ENCODE peak calls at places on chromosomes 1 and 21, in ten cellular contexts. One of them, this sample, is unnamed.

GRCh38 chr1:162861101-162861500 is at the start of gene CCDC190:
- DNase-seq in cardiac muscle cell: peak; percentile 59
- DNase-seq in neural progenitor cell: no peak
- DNase-seq in cardiac fibroblast: peak; percentile 64
- DNase-seq in PC-3: no peak
- DNase-seq in Caco-2: no peak
- DNase-seq in IMR-90: no peak
- DNase-seq in upper lobe of right lung: no peak
- DNase-seq in thoracic aorta: peak; percentile 29
- DNase-seq in AG09309: no peak
- DNase-seq in this sample: no peak

GRCh38 chr1:243596441-243597183 is 253.4 kb downstream of the AKT3 start:
- DNase-seq in cardiac muscle cell: no peak
- DNase-seq in neural progenitor cell: no peak
- DNase-seq in cardiac fibroblast: peak; percentile 86
- DNase-seq in PC-3: peak; percentile 94
- DNase-seq in Caco-2: no peak
- DNase-seq in IMR-90: peak; percentile 96
- DNase-seq in upper lobe of right lung: no peak
- DNase-seq in thoracic aorta: no peak
- DNase-seq in AG09309: peak; percentile 84
- DNase-seq in this sample: no peak

GRCh38 chr1:159172599-159173291 is 1.3 kb downstream of the CADM3 start:
- DNase-seq in cardiac muscle cell: no peak
- DNase-seq in neural progenitor cell: peak; percentile 69
- DNase-seq in cardiac fibroblast: peak; percentile 87
- DNase-seq in PC-3: no peak
- DNase-seq in Caco-2: no peak
- DNase-seq in IMR-90: no peak
- DNase-seq in upper lobe of right lung: no peak
- DNase-seq in thoracic aorta: no peak
- DNase-seq in AG09309: no peak
- DNase-seq in this sample: no peak

GRCh38 chr21:25572895-25573310 is 34.4 kb downstream of the MRPL39 start:
- DNase-seq in cardiac muscle cell: no peak
- DNase-seq in neural progenitor cell: no peak
- DNase-seq in cardiac fibroblast: peak; percentile 6
- DNase-seq in PC-3: peak; percentile 10
- DNase-seq in Caco-2: no peak
- DNase-seq in IMR-90: peak; percentile 59
- DNase-seq in upper lobe of right lung: no peak
- DNase-seq in thoracic aorta: no peak
- DNase-seq in AG09309: no peak
- DNase-seq in this sample: no peak

GRCh38 chr1:17834561-17835100 is 79.5 kb downstream of the ACTL8 start:
- DNase-seq in cardiac muscle cell: no peak
- DNase-seq in neural progenitor cell: no peak
- DNase-seq in cardiac fibroblast: no peak
- DNase-seq in PC-3: no peak
- DNase-seq in Caco-2: no peak
- DNase-seq in IMR-90: no peak
- DNase-seq in upper lobe of right lung: peak; percentile 43
- DNase-seq in thoracic aorta: no peak
- DNase-seq in AG09309: no peak
- DNase-seq in this sample: no peak

GRCh38 chr1:63074321-63074720 is 248.0 kb upstream of the FOXD3 start:
- DNase-seq in cardiac muscle cell: no peak
- DNase-seq in neural progenitor cell: no peak
- DNase-seq in cardiac fibroblast: no peak
- DNase-seq in PC-3: no peak
- DNase-seq in Caco-2: no peak
- DNase-seq in IMR-90: no peak
- DNase-seq in upper lobe of right lung: no peak
- DNase-seq in thoracic aorta: no peak
- DNase-seq in AG09309: no peak
- DNase-seq in this sample: no peak

GRCh38 chr1:42845866-42846256 is 552 bp upstream of the ZNF691 start:
- DNase-seq in cardiac muscle cell: no peak
- DNase-seq in neural progenitor cell: peak; percentile 44
- DNase-seq in cardiac fibroblast: no peak
- DNase-seq in PC-3: no peak
- DNase-seq in Caco-2: no peak
- DNase-seq in IMR-90: no peak
- DNase-seq in upper lobe of right lung: no peak
- DNase-seq in thoracic aorta: no peak
- DNase-seq in AG09309: no peak
- DNase-seq in this sample: no peak

GRCh38 chr1:175132456-175132855 is 60.1 kb downstream of the KIAA0040 start:
- DNase-seq in cardiac muscle cell: no peak
- DNase-seq in neural progenitor cell: no peak
- DNase-seq in cardiac fibroblast: peak; percentile 23
- DNase-seq in PC-3: peak; percentile 20
- DNase-seq in Caco-2: no peak
- DNase-seq in IMR-90: peak; percentile 39
- DNase-seq in upper lobe of right lung: no peak
- DNase-seq in thoracic aorta: no peak
- DNase-seq in AG09309: peak; percentile 23
- DNase-seq in this sample: no peak

DNA sequence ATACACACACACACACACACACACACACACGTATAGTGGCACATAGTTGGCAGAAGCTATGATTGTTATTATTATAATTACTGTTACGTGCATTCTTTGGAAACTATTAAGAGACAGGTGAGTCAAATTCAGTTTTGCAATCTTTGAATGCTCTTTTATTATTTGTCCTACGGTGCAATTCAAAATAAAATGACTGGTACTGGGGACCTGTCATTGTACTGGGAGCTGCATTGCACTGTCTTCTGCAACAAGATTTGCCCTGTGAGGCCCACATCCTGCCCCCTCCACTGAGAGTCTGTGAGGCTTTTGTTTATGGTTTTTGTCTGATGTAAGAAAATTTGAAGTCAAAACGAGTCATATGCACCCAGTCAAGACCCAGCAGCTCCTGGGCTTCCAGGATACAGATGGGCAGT is 1.9 kb downstream of the LY9 start:
- DNase-seq in cardiac muscle cell: no peak
- DNase-seq in neural progenitor cell: no peak
- DNase-seq in cardiac fibroblast: no peak
- DNase-seq in PC-3: peak; percentile 37
- DNase-seq in Caco-2: no peak
- DNase-seq in IMR-90: no peak
- DNase-seq in upper lobe of right lung: no peak
- DNase-seq in thoracic aorta: no peak
- DNase-seq in AG09309: no peak
- DNase-seq in this sample: no peak
- H3K4me3 ChIP-seq in cardiac muscle cell: no peak overlapping the region
- H3K4me3 ChIP-seq in neural progenitor cell: no peak overlapping the region
- H3K4me3 ChIP-seq in cardiac fibroblast: no peak overlapping the region
- H3K4me3 ChIP-seq in PC-3: no peak overlapping the region
- H3K4me3 ChIP-seq in Caco-2: no peak overlapping the region
- H3K4me3 ChIP-seq in IMR-90: no peak overlapping the region
- H3K4me3 ChIP-seq in upper lobe of right lung: no peak overlapping the region
- H3K4me3 ChIP-seq in thoracic aorta: no peak overlapping the region
- H3K4me3 ChIP-seq in AG09309: no peak overlapping the region
- H3K4me3 ChIP-seq in this sample: no peak overlapping the region

DNA sequence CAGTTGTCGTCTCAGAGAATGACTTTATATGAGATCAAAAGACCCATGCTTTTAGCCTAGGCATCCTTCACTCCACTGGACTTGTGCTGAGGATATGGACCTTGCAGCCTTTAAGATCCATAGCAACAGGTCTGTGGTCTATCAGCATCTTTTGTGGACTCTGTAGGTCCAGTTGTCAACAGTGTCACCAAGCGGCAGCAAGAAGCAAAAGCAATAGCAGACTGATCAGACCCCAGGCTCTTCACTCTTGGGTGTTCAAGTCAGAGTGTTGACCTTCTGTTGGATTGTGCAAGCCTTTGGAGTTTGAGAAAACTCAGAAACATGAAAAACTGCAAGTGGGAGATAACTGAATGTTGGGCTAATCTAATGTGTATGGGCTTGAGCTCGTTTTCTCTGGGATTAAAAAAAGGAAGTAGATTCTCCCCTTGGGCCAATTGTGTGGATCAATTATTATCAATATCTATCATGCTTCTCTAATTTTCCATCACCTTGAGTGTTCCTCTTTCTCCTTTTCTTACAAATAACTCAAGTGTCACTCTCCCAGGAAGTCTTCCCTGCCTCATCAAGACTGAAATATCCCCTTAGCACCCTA is 144.2 kb downstream of the LYPLAL1 start:
- DNase-seq in cardiac muscle cell: peak; percentile 70
- DNase-seq in neural progenitor cell: peak; percentile 62
- DNase-seq in cardiac fibroblast: peak; percentile 41
- DNase-seq in PC-3: peak; percentile 82
- DNase-seq in Caco-2: peak; percentile 16
- DNase-seq in IMR-90: no peak
- DNase-seq in upper lobe of right lung: no peak
- DNase-seq in thoracic aorta: no peak
- DNase-seq in AG09309: no peak
- DNase-seq in this sample: no peak
- TF ChIP-seq CTCF in cardiac muscle cell: peak; percentile 30
- TF ChIP-seq CTCF in neural progenitor cell: peak; percentile 67
- TF ChIP-seq CTCF in cardiac fibroblast: peak; percentile 28
- TF ChIP-seq CTCF in PC-3: peak; percentile 98
- TF ChIP-seq CTCF in Caco-2: no peak
- TF ChIP-seq CTCF in IMR-90: no peak
- TF ChIP-seq CTCF in upper lobe of right lung: peak; percentile 13
- TF ChIP-seq CTCF in thoracic aorta: no peak
- TF ChIP-seq CTCF in AG09309: peak; percentile 31
- TF ChIP-seq CTCF in this sample: peak; percentile 81

GRCh38 chr21:28635541-28635940 is 357.1 kb downstream of the LTN1 start:
- DNase-seq in cardiac muscle cell: no peak
- DNase-seq in neural progenitor cell: no peak
- DNase-seq in cardiac fibroblast: no peak
- DNase-seq in PC-3: peak; percentile 12
- DNase-seq in Caco-2: no peak
- DNase-seq in IMR-90: no peak
- DNase-seq in upper lobe of right lung: no peak
- DNase-seq in thoracic aorta: no peak
- DNase-seq in AG09309: no peak
- DNase-seq in this sample: no peak

GRCh38 chr21:28633803-28634572 is 358.7 kb downstream of the LTN1 start:
- DNase-seq in cardiac muscle cell: no peak
- DNase-seq in neural progenitor cell: no peak
- DNase-seq in cardiac fibroblast: peak; percentile 92
- DNase-seq in PC-3: peak; percentile 91
- DNase-seq in Caco-2: no peak
- DNase-seq in IMR-90: peak; percentile 95
- DNase-seq in upper lobe of right lung: no peak
- DNase-seq in thoracic aorta: peak; percentile 36
- DNase-seq in AG09309: peak; percentile 85
- DNase-seq in this sample: no peak

GRCh38 chr21:28640326-28640725 is 352.4 kb downstream of the LTN1 start:
- DNase-seq in cardiac muscle cell: no peak
- DNase-seq in neural progenitor cell: no peak
- DNase-seq in cardiac fibroblast: no peak
- DNase-seq in PC-3: no peak
- DNase-seq in Caco-2: no peak
- DNase-seq in IMR-90: no peak
- DNase-seq in upper lobe of right lung: no peak
- DNase-seq in thoracic aorta: no peak
- DNase-seq in AG09309: no peak
- DNase-seq in this sample: no peak

GRCh38 chr21:28639742-28640141 is 352.9 kb downstream of the LTN1 start:
- DNase-seq in cardiac muscle cell: no peak
- DNase-seq in neural progenitor cell: peak; percentile 61
- DNase-seq in cardiac fibroblast: peak; percentile 75
- DNase-seq in PC-3: no peak
- DNase-seq in Caco-2: no peak
- DNase-seq in IMR-90: no peak
- DNase-seq in upper lobe of right lung: no peak
- DNase-seq in thoracic aorta: no peak
- DNase-seq in AG09309: no peak
- DNase-seq in this sample: no peak

DNA sequence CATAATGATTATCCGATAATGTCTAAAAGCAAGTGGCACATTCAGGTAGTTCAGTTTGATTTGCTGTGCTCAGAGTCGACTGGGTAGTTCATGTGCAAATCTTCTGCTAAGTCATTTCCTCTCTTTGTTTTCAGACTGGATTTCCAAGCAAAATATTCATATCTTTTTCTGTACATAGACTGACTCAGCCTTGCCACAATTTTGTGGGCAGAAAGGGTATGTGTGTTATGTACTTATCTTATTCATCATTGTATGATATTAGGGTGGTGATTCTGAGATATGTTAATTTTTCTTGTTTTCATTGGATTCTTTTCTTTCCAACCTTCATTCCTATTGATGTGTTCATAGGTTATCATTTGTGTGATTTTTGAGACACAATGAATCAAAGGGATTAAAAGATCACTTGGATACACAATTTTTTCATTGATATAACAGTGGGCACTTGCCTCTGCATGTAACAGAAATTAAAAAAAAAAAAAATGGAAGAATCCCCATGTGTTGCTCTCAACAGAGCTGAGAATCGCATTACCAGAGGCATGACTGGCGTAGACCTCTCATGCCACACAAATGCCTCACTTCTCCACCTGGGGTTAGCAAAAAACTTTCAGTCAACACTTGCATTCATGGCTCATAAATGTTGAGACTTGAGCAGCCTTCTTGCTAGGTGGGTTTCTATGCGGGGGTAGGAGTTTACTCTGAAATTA is 355.5 kb downstream of the LTN1 start:
- DNase-seq in cardiac muscle cell: no peak
- DNase-seq in neural progenitor cell: no peak
- DNase-seq in cardiac fibroblast: peak; percentile 82
- DNase-seq in PC-3: peak; percentile 96
- DNase-seq in Caco-2: no peak
- DNase-seq in IMR-90: peak; percentile 94
- DNase-seq in upper lobe of right lung: no peak
- DNase-seq in thoracic aorta: no peak
- DNase-seq in AG09309: peak; percentile 81
- DNase-seq in this sample: no peak
- H3K4me3 ChIP-seq in cardiac muscle cell: no peak overlapping the region
- H3K4me3 ChIP-seq in neural progenitor cell: no peak overlapping the region
- H3K4me3 ChIP-seq in cardiac fibroblast: no peak overlapping the region
- H3K4me3 ChIP-seq in PC-3: peak overlapping the region; percentile 45
- H3K4me3 ChIP-seq in Caco-2: no peak overlapping the region
- H3K4me3 ChIP-seq in IMR-90: no peak overlapping the region
- H3K4me3 ChIP-seq in upper lobe of right lung: no peak overlapping the region
- H3K4me3 ChIP-seq in thoracic aorta: peak overlapping the region; percentile 40
- H3K4me3 ChIP-seq in AG09309: no peak overlapping the region
- H3K4me3 ChIP-seq in this sample: no peak overlapping the region

GRCh38 chr1:196357913-196358312 is 250.3 kb downstream of the KCNT2 start:
- DNase-seq in cardiac muscle cell: no peak
- DNase-seq in neural progenitor cell: no peak
- DNase-seq in cardiac fibroblast: no peak
- DNase-seq in PC-3: no peak
- DNase-seq in Caco-2: no peak
- DNase-seq in IMR-90: no peak
- DNase-seq in upper lobe of right lung: no peak
- DNase-seq in thoracic aorta: no peak
- DNase-seq in AG09309: no peak
- DNase-seq in this sample: no peak

GRCh38 chr1:196361112-196361714 is 247.0 kb downstream of the KCNT2 start:
- DNase-seq in cardiac muscle cell: no peak
- DNase-seq in neural progenitor cell: no peak
- DNase-seq in cardiac fibroblast: peak; percentile 11
- DNase-seq in PC-3: peak; percentile 89
- DNase-seq in Caco-2: no peak
- DNase-seq in IMR-90: peak; percentile 18
- DNase-seq in upper lobe of right lung: no peak
- DNase-seq in thoracic aorta: no peak
- DNase-seq in AG09309: no peak
- DNase-seq in this sample: peak; percentile 52

DNA sequence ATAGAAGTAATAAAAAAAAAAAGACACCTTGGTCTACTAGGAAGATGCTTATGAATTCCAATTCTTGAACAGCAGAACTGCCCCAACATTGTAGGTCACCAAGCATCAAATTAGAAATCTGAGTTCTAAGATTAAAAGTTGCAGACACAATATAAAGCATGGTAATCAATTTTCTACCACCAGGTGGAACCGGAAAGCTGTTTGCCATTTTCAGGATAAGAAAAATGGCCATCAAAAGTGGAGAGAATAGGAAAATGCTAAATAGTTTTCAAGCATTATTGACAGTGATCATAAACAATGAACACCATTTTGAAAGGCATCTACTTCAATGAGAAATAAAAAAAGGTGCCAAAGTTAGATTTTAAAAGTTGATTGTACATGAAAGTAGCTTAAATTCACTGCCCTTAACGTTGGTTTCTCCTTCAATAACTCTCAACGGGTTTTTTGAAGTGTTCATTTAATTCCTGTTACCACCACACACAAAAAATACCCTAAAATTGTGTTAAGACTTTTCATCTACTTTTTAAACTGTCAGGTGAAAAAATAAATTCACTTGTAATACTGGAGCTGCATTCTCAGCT is 252.9 kb downstream of the KCNT2 start:
- DNase-seq in cardiac muscle cell: peak; percentile 15
- DNase-seq in neural progenitor cell: no peak
- DNase-seq in cardiac fibroblast: peak; percentile 62
- DNase-seq in PC-3: peak; percentile 33
- DNase-seq in Caco-2: peak; percentile 9
- DNase-seq in IMR-90: peak; percentile 25
- DNase-seq in upper lobe of right lung: no peak
- DNase-seq in thoracic aorta: no peak
- DNase-seq in AG09309: no peak
- DNase-seq in this sample: no peak
- TF ChIP-seq CTCF in cardiac muscle cell: peak; percentile 53
- TF ChIP-seq CTCF in neural progenitor cell: peak; percentile 44
- TF ChIP-seq CTCF in cardiac fibroblast: peak; percentile 48
- TF ChIP-seq CTCF in PC-3: peak; percentile 63
- TF ChIP-seq CTCF in Caco-2: peak; percentile 21
- TF ChIP-seq CTCF in IMR-90: peak; percentile 61
- TF ChIP-seq CTCF in upper lobe of right lung: peak; percentile 46
- TF ChIP-seq CTCF in thoracic aorta: peak; percentile 28
- TF ChIP-seq CTCF in AG09309: peak; percentile 49
- TF ChIP-seq CTCF in this sample: peak; percentile 54